ENCODE peak calls at places on chromosome 1, in eight cellular contexts. Z, J, S, U, A, O, I and T are unnamed samples.

GRCh38 chr1:9596419-9597123 is 7.9 kb downstream of the TMEM201 start:
- DNase-seq in Z (no peak), J (no peak), S (no peak), U (no peak), A (no peak), O (no peak), I (no peak), T (no peak)

GRCh38 chr1:27660300-27660837 is 11.6 kb downstream of the IFI6 start:
- DNase-seq in Z (no peak), J (no peak), S (no peak), U (no peak), A (no peak), O (no peak), I (no peak), T (no peak)

GRCh38 chr1:113543110-113543509 is 152.8 kb downstream of the MAGI3 start:
- DNase-seq in Z (no peak), J (no peak), S (no peak), U (no peak), A (no peak), O (no peak), I (no peak), T (no peak)

GRCh38 chr1:7517611-7518330 is 253.3 kb upstream of the VAMP3 start:
- DNase-seq in Z (no peak), J (no peak), S (no peak), U (no peak), A (no peak), O (no peak), I (no peak), T (no peak)

GRCh38 chr1:6272476-6273270 is 11.8 kb upstream of the GPR153 start:
- DNase-seq in Z (no peak), J (no peak), S (no peak), U (peak), A (no peak), O (peak), I (no peak), T (no peak)

GRCh38 chr1:27360159-27361043 is 6.4 kb downstream of the MAP3K6 start:
- DNase-seq in Z (no peak), J (no peak), S (no peak), U (peak), A (peak), O (no peak), I (peak), T (no peak)

GRCh38 chr1:15803380-15803779 is 4.1 kb downstream of the UQCRHL start:
- DNase-seq in Z (no peak), J (no peak), S (no peak), U (peak), A (no peak), O (peak), I (peak), T (no peak)

GRCh38 chr1:1053682-1054081 is 20.4 kb downstream of the RNF223 start:
- DNase-seq in Z (no peak), J (no peak), S (no peak), U (no peak), A (no peak), O (no peak), I (no peak), T (no peak)

GRCh38 chr1:29508458-29509107 is 272.3 kb downstream of the PTPRU start:
- DNase-seq in Z (no peak), J (no peak), S (no peak), U (no peak), A (no peak), O (no peak), I (no peak), T (no peak)

GRCh38 chr1:87678221-87678715 is 349.6 kb downstream of the LMO4 start:
- DNase-seq in Z (no peak), J (no peak), S (no peak), U (no peak), A (no peak), O (no peak), I (no peak), T (no peak)

GRCh38 chr1:147812799-147813198 is 52.4 kb upstream of the GJA5 start:
- DNase-seq in Z (no peak), J (no peak), S (no peak), U (no peak), A (no peak), O (no peak), I (no peak), T (no peak)

GRCh38 chr1:165945911-165946310 is 118.5 kb downstream of the UCK2 start:
- DNase-seq in Z (no peak), J (no peak), S (no peak), U (no peak), A (no peak), O (no peak), I (no peak), T (no peak)

GRCh38 chr1:36304521-36304920 is 1.6 kb upstream of the SH3D21 start:
- DNase-seq in Z (peak), J (no peak), S (no peak), U (no peak), A (no peak), O (no peak), I (no peak), T (no peak)

GRCh38 chr1:97192872-97193572 is 471.4 kb downstream of the PTBP2 start:
- DNase-seq in Z (peak), J (no peak), S (peak), U (no peak), A (no peak), O (peak), I (no peak), T (no peak)

GRCh38 chr1:59393211-59394180 is 96.6 kb downstream of the FGGY start:
- DNase-seq in Z (peak), J (no peak), S (no peak), U (peak), A (peak), O (peak), I (peak), T (no peak)

GRCh38 chr1:77319036-77319705 is 37.4 kb downstream of the AK5 start:
- DNase-seq in Z (no peak), J (no peak), S (no peak), U (no peak), A (no peak), O (peak), I (no peak), T (no peak)

GRCh38 chr1:89912073-89912472 is 82.8 kb upstream of the ZNF326 start:
- DNase-seq in Z (no peak), J (no peak), S (no peak), U (no peak), A (no peak), O (no peak), I (no peak), T (no peak)

GRCh38 chr1:231236131-231236571 is 4.9 kb upstream of the GNPAT start:
- DNase-seq in Z (no peak), J (no peak), S (no peak), U (no peak), A (no peak), O (no peak), I (no peak), T (no peak)

GRCh38 chr1:56417636-56418035 is 161.7 kb downstream of the PLPP3 start:
- DNase-seq in Z (no peak), J (no peak), S (no peak), U (no peak), A (no peak), O (peak), I (no peak), T (no peak)

GRCh38 chr1:206693592-206693991 is 8.9 kb downstream of the MAPKAPK2 start:
- DNase-seq in Z (peak), J (no peak), S (no peak), U (no peak), A (no peak), O (no peak), I (no peak), T (no peak)

GRCh38 chr1:11280719-11281376 is 7.8 kb downstream of the UBIAD1 start:
- DNase-seq in Z (no peak), J (no peak), S (no peak), U (no peak), A (no peak), O (no peak), I (no peak), T (no peak)

GRCh38 chr1:225911207-225912130 is 12.6 kb downstream of the PYCR2 start:
- DNase-seq in Z (no peak), J (no peak), S (peak), U (peak), A (peak), O (peak), I (peak), T (peak)

DNA sequence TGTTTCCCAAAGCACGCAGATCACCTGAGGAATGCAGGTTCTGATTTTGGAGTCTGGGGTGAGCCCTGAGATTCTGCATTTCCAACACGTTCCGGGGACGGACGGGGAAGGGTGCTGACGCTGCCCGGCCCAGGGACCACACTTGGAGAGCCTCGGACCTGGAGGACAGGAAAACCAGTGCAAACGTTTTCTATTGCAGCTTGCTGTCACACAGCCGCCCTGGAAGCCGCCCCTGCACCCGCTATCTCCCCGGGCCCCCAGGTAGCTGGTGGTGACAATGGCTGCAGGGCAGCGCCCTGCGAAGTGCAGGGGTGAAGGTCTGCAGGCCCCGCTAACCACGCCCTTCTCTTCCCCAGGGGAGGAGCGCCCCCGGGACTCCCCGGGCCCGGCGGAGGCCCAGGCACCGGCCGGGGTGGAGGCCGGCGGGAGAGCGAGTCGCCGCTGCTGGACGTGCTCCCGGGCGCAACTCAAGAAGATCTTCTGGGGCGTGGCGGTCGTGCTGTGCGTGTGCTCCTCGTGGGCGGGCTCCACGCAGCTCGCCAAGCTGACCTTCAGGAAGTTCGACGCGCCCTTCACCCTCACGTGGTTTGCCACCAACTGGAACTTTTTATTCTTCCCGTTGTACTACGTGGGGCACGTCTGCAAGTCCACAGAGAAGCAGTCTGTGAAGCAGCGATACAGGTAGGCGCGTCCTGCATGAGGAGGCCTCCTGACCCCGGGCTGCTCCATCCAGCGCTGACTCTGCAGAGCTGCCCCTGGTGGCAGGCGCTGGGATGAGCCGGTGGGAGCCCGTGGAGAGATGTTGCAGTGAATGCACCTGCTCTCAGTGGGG is 142.0 kb upstream of the COA6 start:
- DNase-seq in Z (no peak), J (no peak), S (no peak), U (no peak), A (no peak), O (no peak), I (no peak), T (no peak)
- TF ChIP-seq CTCF in Z (no peak), J (peak), S (peak), U (peak), A (no peak), O (no peak), I (no peak), T (peak)

GRCh38 chr1:238252033-238252802 is 361.5 kb upstream of the ZP4 start:
- DNase-seq in Z (peak), J (peak), S (peak), U (peak), A (peak), O (no peak), I (peak), T (peak)
- TF ChIP-seq CTCF in Z (no peak), J (peak), S (peak), U (peak), A (peak), O (no peak), I (peak), T (peak)

GRCh38 chr1:32885691-32886011 is 640 bp upstream of the HPCA start:
- DNase-seq in Z (no peak), J (no peak), S (no peak), U (peak), A (no peak), O (no peak), I (no peak), T (no peak)

GRCh38 chr1:32884726-32885125 is 1.6 kb upstream of the HPCA start:
- DNase-seq in Z (no peak), J (no peak), S (no peak), U (no peak), A (no peak), O (no peak), I (no peak), T (no peak)

GRCh38 chr1:32887623-32888022 is 1.3 kb downstream of the HPCA start:
- DNase-seq in Z (no peak), J (no peak), S (no peak), U (no peak), A (no peak), O (no peak), I (no peak), T (no peak)

GRCh38 chr1:32886828-32887414 is 630 bp downstream of the HPCA start:
- DNase-seq in Z (no peak), J (no peak), S (no peak), U (no peak), A (no peak), O (no peak), I (no peak), T (no peak)

DNA sequence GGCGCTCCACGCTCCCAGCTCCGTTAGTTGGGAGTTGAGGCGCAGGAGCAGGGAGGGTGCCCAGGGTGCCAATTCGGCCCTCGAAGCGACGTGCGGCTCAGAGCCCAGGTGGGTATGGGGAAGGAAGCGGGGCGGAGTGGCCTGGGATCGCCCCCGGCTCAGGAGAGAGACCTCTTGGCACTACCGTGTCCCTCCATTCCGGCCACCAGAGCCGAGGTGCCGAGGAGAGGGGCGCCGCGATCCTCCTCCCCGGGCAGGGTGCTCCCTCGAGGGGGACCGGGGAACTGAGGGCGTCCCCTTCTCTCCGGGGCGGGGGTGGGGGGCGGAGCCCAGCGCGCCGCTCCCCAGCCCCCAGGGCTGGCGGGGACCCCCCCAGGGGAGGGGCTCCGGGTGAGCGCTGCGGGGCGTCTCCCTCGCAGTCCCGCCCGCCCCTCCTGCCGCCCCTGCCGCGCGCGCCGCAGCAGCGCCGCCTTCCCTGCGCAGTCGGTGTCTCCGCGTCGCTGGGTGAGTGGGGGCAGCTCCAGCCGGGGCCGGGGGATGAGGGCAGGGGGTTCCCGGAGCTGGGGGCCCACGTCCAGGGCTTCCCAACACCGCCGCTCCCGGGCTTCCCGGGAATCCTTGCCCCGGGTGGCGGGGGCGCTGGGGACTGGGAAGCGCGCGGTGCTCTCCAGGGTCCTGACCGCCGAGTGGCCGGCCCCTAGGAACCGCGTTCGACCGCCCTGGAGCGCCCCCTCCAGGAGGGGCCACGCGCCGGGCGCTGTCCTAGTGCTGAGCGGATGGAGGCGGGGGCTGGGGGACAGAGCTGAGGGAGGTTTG is at the start of gene HPCA:
- DNase-seq in Z (no peak), J (no peak), S (peak), U (peak), A (peak), O (peak), I (peak), T (peak)
- TF ChIP-seq CTCF in Z (no peak), J (peak), S (peak), U (peak), A (peak), O (peak), I (peak), T (peak)

DNA sequence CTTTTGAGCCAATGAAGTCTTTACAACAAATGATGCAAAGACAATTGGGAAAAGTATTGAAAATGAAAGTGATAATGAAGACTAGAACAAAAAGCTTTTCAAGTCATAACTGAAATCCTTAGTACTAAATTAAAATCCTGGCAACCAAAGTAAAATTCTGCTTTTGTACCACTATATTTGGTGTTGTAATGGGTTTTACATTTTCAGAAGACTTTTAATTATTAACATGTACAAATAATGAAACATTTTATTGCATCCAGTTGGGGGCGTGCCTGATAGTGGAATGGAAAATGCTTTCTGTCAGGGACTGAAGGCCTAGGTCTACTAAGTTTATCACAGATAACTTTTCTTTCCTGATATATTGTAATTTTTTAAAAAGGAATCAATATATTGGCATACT is 89.4 kb downstream of the SDCCAG8 start:
- DNase-seq in Z (no peak), J (no peak), S (peak), U (no peak), A (no peak), O (no peak), I (no peak), T (no peak)
- TF ChIP-seq CTCF in Z (no peak), J (peak), S (no peak), U (peak), A (no peak), O (peak), I (no peak), T (no peak)

GRCh38 chr1:48216941-48217340 is 5.6 kb upstream of the SLC5A9 start:
- DNase-seq in Z (no peak), J (no peak), S (peak), U (no peak), A (no peak), O (no peak), I (no peak), T (no peak)
- TF ChIP-seq CTCF in Z (no peak), J (no peak), S (peak), U (peak), A (peak), O (no peak), I (no peak), T (no peak)

DNA sequence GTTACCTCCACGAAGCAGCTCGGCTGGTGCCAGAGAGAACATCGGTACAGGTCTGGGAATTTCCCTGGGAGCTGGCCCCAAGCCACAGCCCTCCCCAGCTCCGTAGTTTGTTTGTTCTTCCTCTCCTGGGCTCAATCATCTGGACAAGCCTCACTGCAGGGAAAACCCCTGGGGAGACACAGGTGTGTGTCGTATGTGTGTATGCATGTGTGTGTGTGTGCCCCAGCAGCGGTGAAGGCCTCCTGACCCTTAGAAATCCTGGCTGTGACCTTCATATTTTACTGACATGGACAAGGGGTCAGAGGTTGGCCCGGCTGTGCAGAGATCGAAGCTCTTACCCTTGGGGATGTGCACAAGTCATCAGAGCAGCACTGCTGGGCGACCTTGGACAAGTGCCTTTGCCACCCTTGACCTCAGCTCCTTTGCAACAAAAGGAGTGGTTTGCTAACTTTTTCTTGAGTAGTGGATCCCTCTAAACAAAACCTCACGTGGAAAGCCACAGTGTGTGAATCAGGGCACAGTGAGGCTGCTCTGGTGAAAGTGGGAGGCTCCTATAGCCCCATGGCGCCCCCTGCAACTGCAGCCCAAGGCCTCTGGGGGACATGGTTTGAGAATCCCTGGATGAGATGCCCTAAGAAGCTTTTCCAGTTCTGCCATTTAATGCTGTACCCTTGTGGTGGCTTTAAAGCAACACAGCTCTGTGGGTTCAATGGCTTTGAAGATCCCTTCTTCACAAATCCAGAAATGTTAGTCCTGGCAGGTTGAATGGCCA is 12.3 kb upstream of the IL22RA1 start:
- DNase-seq in Z (no peak), J (no peak), S (peak), U (peak), A (peak), O (no peak), I (no peak), T (no peak)
- TF ChIP-seq CTCF in Z (no peak), J (peak), S (no peak), U (peak), A (no peak), O (no peak), I (peak), T (peak)

GRCh38 chr1:17020502-17020901 is 8.8 kb upstream of the ATP13A2 start:
- DNase-seq in Z (no peak), J (no peak), S (no peak), U (no peak), A (no peak), O (peak), I (no peak), T (no peak)

GRCh38 chr1:17023103-17023502 is 11.4 kb upstream of the ATP13A2 start:
- DNase-seq in Z (no peak), J (no peak), S (no peak), U (peak), A (no peak), O (no peak), I (no peak), T (no peak)

GRCh38 chr1:17021896-17022295 is 10.2 kb upstream of the ATP13A2 start:
- DNase-seq in Z (no peak), J (no peak), S (no peak), U (no peak), A (no peak), O (no peak), I (no peak), T (no peak)

GRCh38 chr1:17024721-17025120 is 13.0 kb upstream of the ATP13A2 start:
- DNase-seq in Z (no peak), J (no peak), S (no peak), U (no peak), A (no peak), O (no peak), I (no peak), T (no peak)

DNA sequence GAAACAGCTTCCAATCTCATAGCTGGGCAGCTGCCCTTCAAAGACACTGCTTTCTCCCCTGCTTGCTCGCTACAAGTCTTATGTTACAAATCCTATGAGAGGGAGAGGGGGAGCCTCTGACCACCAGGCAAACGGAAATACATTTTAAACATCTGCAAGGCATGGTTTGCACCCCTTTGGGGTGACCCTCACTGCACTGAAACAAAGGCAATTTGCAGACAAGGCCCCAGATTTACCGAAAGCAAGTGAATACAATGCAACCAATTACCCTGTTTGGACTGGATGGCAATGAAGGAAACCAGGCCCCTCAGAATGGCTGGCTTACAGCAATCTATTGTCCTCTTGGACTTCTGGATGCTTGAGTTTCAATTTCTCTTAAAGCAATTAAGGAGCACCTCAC is 11.8 kb upstream of the ATP13A2 start:
- DNase-seq in Z (no peak), J (no peak), S (no peak), U (peak), A (no peak), O (no peak), I (no peak), T (no peak)
- TF ChIP-seq CTCF in Z (no peak), J (no peak), S (no peak), U (peak), A (no peak), O (no peak), I (no peak), T (no peak)